ENCODE peak calls at places on chromosomes 12 and 14, in five cellular contexts. One of them, this sample, is unnamed.

GRCh38 chr12:40988831-40989230 is 199.3 kb upstream of the PDZRN4 start:
- DNase-seq in SK-N-DZ: no peak
- DNase-seq in T follicular helper cell: no peak
- DNase-seq in T-cell: no peak
- DNase-seq in fibroblast of pulmonary artery: no peak
- DNase-seq in this sample: no peak

GRCh38 chr14:100873083-100873482 is 30.4 kb downstream of the RTL1 start:
- DNase-seq in T-cell: no peak
- DNase-seq in T follicular helper cell: no peak
- DNase-seq in fibroblast of pulmonary artery: no peak
- DNase-seq in SK-N-DZ: no peak
- DNase-seq in this sample: no peak

GRCh38 chr14:52131640-52132320 is 62.9 kb upstream of the NID2 start:
- DNase-seq in SK-N-DZ: peak; percentile 83
- DNase-seq in T-cell: no peak
- DNase-seq in T follicular helper cell: no peak
- DNase-seq in fibroblast of pulmonary artery: peak; percentile 98
- DNase-seq in this sample: no peak

GRCh38 chr14:25090716-25091454 is 40.9 kb upstream of the STXBP6 start:
- DNase-seq in T-cell: no peak
- DNase-seq in T follicular helper cell: no peak
- DNase-seq in SK-N-DZ: no peak
- DNase-seq in fibroblast of pulmonary artery: peak; percentile 67
- DNase-seq in this sample: no peak

GRCh38 chr14:58772814-58773620 is 135.3 kb downstream of the DACT1 start:
- DNase-seq in SK-N-DZ: peak; percentile 99
- DNase-seq in T-cell: no peak
- DNase-seq in T follicular helper cell: no peak
- DNase-seq in fibroblast of pulmonary artery: no peak
- DNase-seq in this sample: no peak

GRCh38 chr14:96631030-96631429 is 128.8 kb downstream of the PAPOLA start:
- DNase-seq in T follicular helper cell: no peak
- DNase-seq in T-cell: no peak
- DNase-seq in SK-N-DZ: no peak
- DNase-seq in fibroblast of pulmonary artery: no peak
- DNase-seq in this sample: no peak

GRCh38 chr14:104708606-104709268 is 15.3 kb upstream of the ADSS1 start:
- DNase-seq in fibroblast of pulmonary artery: peak; percentile 65
- DNase-seq in T follicular helper cell: peak; percentile 52
- DNase-seq in T-cell: peak; percentile 37
- DNase-seq in SK-N-DZ: peak; percentile 52
- DNase-seq in this sample: peak; percentile 79

GRCh38 chr12:19893514-19893913 is 454.2 kb downstream of the AEBP2 start:
- DNase-seq in T follicular helper cell: no peak
- DNase-seq in T-cell: no peak
- DNase-seq in SK-N-DZ: no peak
- DNase-seq in fibroblast of pulmonary artery: peak; percentile 76
- DNase-seq in this sample: no peak

GRCh38 chr12:131459666-131460365 is 251.1 kb upstream of the SFSWAP start:
- DNase-seq in T-cell: no peak
- DNase-seq in fibroblast of pulmonary artery: no peak
- DNase-seq in T follicular helper cell: no peak
- DNase-seq in SK-N-DZ: no peak
- DNase-seq in this sample: no peak

GRCh38 chr12:96195845-96196451 is 1.8 kb downstream of the ELK3 start:
- DNase-seq in T follicular helper cell: peak; percentile 22
- DNase-seq in SK-N-DZ: peak; percentile 54
- DNase-seq in T-cell: no peak
- DNase-seq in fibroblast of pulmonary artery: peak; percentile 66
- DNase-seq in this sample: no peak

GRCh38 chr12:1808798-1809480 is 11.4 kb upstream of the LRTM2 start:
- DNase-seq in fibroblast of pulmonary artery: no peak
- DNase-seq in SK-N-DZ: no peak
- DNase-seq in T follicular helper cell: no peak
- DNase-seq in T-cell: no peak
- DNase-seq in this sample: no peak

GRCh38 chr12:16531623-16532022 is 74.3 kb downstream of the LMO3 start:
- DNase-seq in SK-N-DZ: no peak
- DNase-seq in fibroblast of pulmonary artery: no peak
- DNase-seq in T follicular helper cell: no peak
- DNase-seq in T-cell: no peak
- DNase-seq in this sample: no peak

GRCh38 chr14:93941293-93941910 is 14.3 kb downstream of the FAM181A start:
- DNase-seq in T follicular helper cell: no peak
- DNase-seq in SK-N-DZ: no peak
- DNase-seq in T-cell: no peak
- DNase-seq in fibroblast of pulmonary artery: peak; percentile 71
- DNase-seq in this sample: no peak

GRCh38 chr14:52012635-52013034 is 23.3 kb downstream of the RTRAF start:
- DNase-seq in T-cell: no peak
- DNase-seq in T follicular helper cell: no peak
- DNase-seq in fibroblast of pulmonary artery: peak; percentile 80
- DNase-seq in SK-N-DZ: no peak
- DNase-seq in this sample: no peak

GRCh38 chr12:28191690-28192089 is 1.4 kb downstream of the CCDC91 start:
- DNase-seq in fibroblast of pulmonary artery: peak; percentile 39
- DNase-seq in SK-N-DZ: no peak
- DNase-seq in T-cell: no peak
- DNase-seq in T follicular helper cell: peak; percentile 20
- DNase-seq in this sample: peak; percentile 10

GRCh38 chr14:32606297-32606696 is 277.2 kb downstream of the AKAP6 start:
- DNase-seq in T-cell: no peak
- DNase-seq in fibroblast of pulmonary artery: no peak
- DNase-seq in SK-N-DZ: no peak
- DNase-seq in T follicular helper cell: no peak
- DNase-seq in this sample: no peak

GRCh38 chr14:39219075-39219499 is 14.6 kb upstream of the MIA2 start:
- DNase-seq in T-cell: no peak
- DNase-seq in T follicular helper cell: no peak
- DNase-seq in fibroblast of pulmonary artery: peak; percentile 91
- DNase-seq in SK-N-DZ: no peak
- DNase-seq in this sample: no peak

GRCh38 chr14:71651228-71651627 is 281.0 kb upstream of the RGS6 start:
- DNase-seq in SK-N-DZ: no peak
- DNase-seq in T follicular helper cell: no peak
- DNase-seq in fibroblast of pulmonary artery: peak; percentile 95
- DNase-seq in T-cell: no peak
- DNase-seq in this sample: no peak

GRCh38 chr12:123034865-123035264 is 54.4 kb downstream of the ARL6IP4 start:
- DNase-seq in SK-N-DZ: peak; percentile 56
- DNase-seq in fibroblast of pulmonary artery: peak; percentile 33
- DNase-seq in T follicular helper cell: no peak
- DNase-seq in T-cell: no peak
- DNase-seq in this sample: no peak

GRCh38 chr12:54195736-54196347 is 7.1 kb upstream of the SMUG1 start:
- DNase-seq in T-cell: no peak
- DNase-seq in fibroblast of pulmonary artery: peak; percentile 72
- DNase-seq in SK-N-DZ: peak; percentile 61
- DNase-seq in T follicular helper cell: no peak
- DNase-seq in this sample: no peak

GRCh38 chr12:43501705-43502104 is 50.3 kb downstream of the ADAMTS20 start:
- DNase-seq in T-cell: no peak
- DNase-seq in T follicular helper cell: no peak
- DNase-seq in fibroblast of pulmonary artery: peak; percentile 50
- DNase-seq in SK-N-DZ: peak; percentile 9
- DNase-seq in this sample: no peak

GRCh38 chr12:68865399-68866154 is 57.6 kb downstream of the MDM2 start:
- DNase-seq in SK-N-DZ: no peak
- DNase-seq in T-cell: no peak
- DNase-seq in T follicular helper cell: no peak
- DNase-seq in fibroblast of pulmonary artery: peak; percentile 23
- DNase-seq in this sample: no peak

GRCh38 chr12:125186471-125187147 is 121.4 kb downstream of the AACS start:
- DNase-seq in SK-N-DZ: no peak
- DNase-seq in T-cell: no peak
- DNase-seq in fibroblast of pulmonary artery: no peak
- DNase-seq in T follicular helper cell: no peak
- DNase-seq in this sample: no peak

GRCh38 chr14:61438860-61439765 is 117.7 kb downstream of the PRKCH start:
- DNase-seq in SK-N-DZ: no peak
- DNase-seq in T-cell: no peak
- DNase-seq in fibroblast of pulmonary artery: peak; percentile 82
- DNase-seq in T follicular helper cell: no peak
- DNase-seq in this sample: no peak